ENCODE peak calls at places on chromosomes 3 and 15, in ten cellular contexts. One of them, this sample, is unnamed.

GRCh38 chr15:52247032-52247431 is 48.6 kb downstream of the MYO5C start:
- DNase-seq in ovary: no peak
- DNase-seq in activated T-helper 1 cell treated with anti-CD3 and anti-CD28 coated beads, Interleukin-2, amount 50 U/mL, for 16 hours: no peak
- DNase-seq in stimulated activated CD4-positive, alpha-beta T cell treated with anti-CD3 and anti-CD28 coated beads, Interleukin-1b, Interleukin-23, amount 100 ng/mL, for 48 hours: no peak
- DNase-seq in NCI-H748 treated with DMSO at 0.1 percent for 48 hours: no peak
- DNase-seq in GM12892: no peak
- DNase-seq in H7: no peak
- DNase-seq in hypothalamus: no peak
- DNase-seq in tibial artery: no peak
- DNase-seq in NCI-H1105: no peak
- DNase-seq in this sample: peak; percentile 85

GRCh38 chr3:190000187-190000860 is 120.4 kb downstream of the P3H2 start:
- DNase-seq in ovary: no peak
- DNase-seq in activated T-helper 1 cell treated with anti-CD3 and anti-CD28 coated beads, Interleukin-2, amount 50 U/mL, for 16 hours: no peak
- DNase-seq in stimulated activated CD4-positive, alpha-beta T cell treated with anti-CD3 and anti-CD28 coated beads, Interleukin-1b, Interleukin-23, amount 100 ng/mL, for 48 hours: no peak
- DNase-seq in NCI-H748 treated with DMSO at 0.1 percent for 48 hours: no peak
- DNase-seq in GM12892: no peak
- DNase-seq in H7: no peak
- DNase-seq in hypothalamus: no peak
- DNase-seq in tibial artery: no peak
- DNase-seq in NCI-H1105: no peak
- DNase-seq in this sample: no peak

GRCh38 chr3:32421991-32422859 is 30.6 kb downstream of the CMTM7 start:
- DNase-seq in ovary: peak; percentile 77
- DNase-seq in activated T-helper 1 cell treated with anti-CD3 and anti-CD28 coated beads, Interleukin-2, amount 50 U/mL, for 16 hours: no peak
- DNase-seq in stimulated activated CD4-positive, alpha-beta T cell treated with anti-CD3 and anti-CD28 coated beads, Interleukin-1b, Interleukin-23, amount 100 ng/mL, for 48 hours: no peak
- DNase-seq in NCI-H748 treated with DMSO at 0.1 percent for 48 hours: peak; percentile 40
- DNase-seq in GM12892: no peak
- DNase-seq in H7: no peak
- DNase-seq in hypothalamus: peak; percentile 43
- DNase-seq in tibial artery: peak; percentile 96
- DNase-seq in NCI-H1105: peak; percentile 61
- DNase-seq in this sample: peak; percentile 75

GRCh38 chr3:113436794-113437193 is 4.5 kb downstream of the CFAP44 start:
- DNase-seq in ovary: no peak
- DNase-seq in activated T-helper 1 cell treated with anti-CD3 and anti-CD28 coated beads, Interleukin-2, amount 50 U/mL, for 16 hours: no peak
- DNase-seq in stimulated activated CD4-positive, alpha-beta T cell treated with anti-CD3 and anti-CD28 coated beads, Interleukin-1b, Interleukin-23, amount 100 ng/mL, for 48 hours: peak; percentile 3
- DNase-seq in NCI-H748 treated with DMSO at 0.1 percent for 48 hours: no peak
- DNase-seq in GM12892: no peak
- DNase-seq in H7: no peak
- DNase-seq in hypothalamus: no peak
- DNase-seq in tibial artery: no peak
- DNase-seq in NCI-H1105: no peak
- DNase-seq in this sample: peak; percentile 67

GRCh38 chr3:193788189-193788946 is 195.4 kb downstream of the OPA1 start:
- DNase-seq in ovary: peak; percentile 57
- DNase-seq in activated T-helper 1 cell treated with anti-CD3 and anti-CD28 coated beads, Interleukin-2, amount 50 U/mL, for 16 hours: no peak
- DNase-seq in stimulated activated CD4-positive, alpha-beta T cell treated with anti-CD3 and anti-CD28 coated beads, Interleukin-1b, Interleukin-23, amount 100 ng/mL, for 48 hours: peak; percentile 28
- DNase-seq in NCI-H748 treated with DMSO at 0.1 percent for 48 hours: peak; percentile 58
- DNase-seq in GM12892: peak; percentile 84
- DNase-seq in H7: peak; percentile 87
- DNase-seq in hypothalamus: peak; percentile 33
- DNase-seq in tibial artery: no peak
- DNase-seq in NCI-H1105: peak; percentile 57
- DNase-seq in this sample: no peak

GRCh38 chr3:189677667-189678066 is 46.5 kb downstream of the TP63 start:
- DNase-seq in ovary: no peak
- DNase-seq in activated T-helper 1 cell treated with anti-CD3 and anti-CD28 coated beads, Interleukin-2, amount 50 U/mL, for 16 hours: no peak
- DNase-seq in stimulated activated CD4-positive, alpha-beta T cell treated with anti-CD3 and anti-CD28 coated beads, Interleukin-1b, Interleukin-23, amount 100 ng/mL, for 48 hours: no peak
- DNase-seq in NCI-H748 treated with DMSO at 0.1 percent for 48 hours: no peak
- DNase-seq in GM12892: no peak
- DNase-seq in H7: no peak
- DNase-seq in hypothalamus: no peak
- DNase-seq in tibial artery: no peak
- DNase-seq in NCI-H1105: no peak
- DNase-seq in this sample: no peak

GRCh38 chr3:102224171-102224570 is 210.6 kb upstream of the ZPLD1 start:
- DNase-seq in ovary: no peak
- DNase-seq in activated T-helper 1 cell treated with anti-CD3 and anti-CD28 coated beads, Interleukin-2, amount 50 U/mL, for 16 hours: no peak
- DNase-seq in stimulated activated CD4-positive, alpha-beta T cell treated with anti-CD3 and anti-CD28 coated beads, Interleukin-1b, Interleukin-23, amount 100 ng/mL, for 48 hours: no peak
- DNase-seq in NCI-H748 treated with DMSO at 0.1 percent for 48 hours: no peak
- DNase-seq in GM12892: no peak
- DNase-seq in H7: no peak
- DNase-seq in hypothalamus: no peak
- DNase-seq in tibial artery: no peak
- DNase-seq in NCI-H1105: no peak
- DNase-seq in this sample: no peak

GRCh38 chr3:16378920-16379319 is 113.9 kb downstream of the OXNAD1 start:
- DNase-seq in ovary: no peak
- DNase-seq in activated T-helper 1 cell treated with anti-CD3 and anti-CD28 coated beads, Interleukin-2, amount 50 U/mL, for 16 hours: no peak
- DNase-seq in stimulated activated CD4-positive, alpha-beta T cell treated with anti-CD3 and anti-CD28 coated beads, Interleukin-1b, Interleukin-23, amount 100 ng/mL, for 48 hours: peak; percentile 21
- DNase-seq in NCI-H748 treated with DMSO at 0.1 percent for 48 hours: no peak
- DNase-seq in GM12892: no peak
- DNase-seq in H7: no peak
- DNase-seq in hypothalamus: no peak
- DNase-seq in tibial artery: no peak
- DNase-seq in NCI-H1105: no peak
- DNase-seq in this sample: peak; percentile 64

GRCh38 chr15:28929200-28929599 is 43.4 kb downstream of the APBA2 start:
- DNase-seq in ovary: no peak
- DNase-seq in activated T-helper 1 cell treated with anti-CD3 and anti-CD28 coated beads, Interleukin-2, amount 50 U/mL, for 16 hours: no peak
- DNase-seq in stimulated activated CD4-positive, alpha-beta T cell treated with anti-CD3 and anti-CD28 coated beads, Interleukin-1b, Interleukin-23, amount 100 ng/mL, for 48 hours: no peak
- DNase-seq in NCI-H748 treated with DMSO at 0.1 percent for 48 hours: no peak
- DNase-seq in GM12892: no peak
- DNase-seq in H7: peak; percentile 13
- DNase-seq in hypothalamus: no peak
- DNase-seq in tibial artery: peak; percentile 10
- DNase-seq in NCI-H1105: no peak
- DNase-seq in this sample: no peak

GRCh38 chr15:82294061-82294690 is 31.6 kb downstream of the SAXO2 start:
- DNase-seq in ovary: no peak
- DNase-seq in activated T-helper 1 cell treated with anti-CD3 and anti-CD28 coated beads, Interleukin-2, amount 50 U/mL, for 16 hours: no peak
- DNase-seq in stimulated activated CD4-positive, alpha-beta T cell treated with anti-CD3 and anti-CD28 coated beads, Interleukin-1b, Interleukin-23, amount 100 ng/mL, for 48 hours: no peak
- DNase-seq in NCI-H748 treated with DMSO at 0.1 percent for 48 hours: no peak
- DNase-seq in GM12892: no peak
- DNase-seq in H7: peak; percentile 59
- DNase-seq in hypothalamus: no peak
- DNase-seq in tibial artery: no peak
- DNase-seq in NCI-H1105: no peak
- DNase-seq in this sample: no peak

GRCh38 chr3:147797095-147797494 is 387.9 kb downstream of the ZIC1 start:
- DNase-seq in ovary: no peak
- DNase-seq in activated T-helper 1 cell treated with anti-CD3 and anti-CD28 coated beads, Interleukin-2, amount 50 U/mL, for 16 hours: no peak
- DNase-seq in stimulated activated CD4-positive, alpha-beta T cell treated with anti-CD3 and anti-CD28 coated beads, Interleukin-1b, Interleukin-23, amount 100 ng/mL, for 48 hours: no peak
- DNase-seq in NCI-H748 treated with DMSO at 0.1 percent for 48 hours: peak; percentile 24
- DNase-seq in GM12892: no peak
- DNase-seq in H7: no peak
- DNase-seq in hypothalamus: no peak
- DNase-seq in tibial artery: no peak
- DNase-seq in NCI-H1105: peak; percentile 93
- DNase-seq in this sample: no peak

GRCh38 chr3:143002083-143002712 is 828 bp downstream of the U2SURP start:
- DNase-seq in ovary: no peak
- DNase-seq in activated T-helper 1 cell treated with anti-CD3 and anti-CD28 coated beads, Interleukin-2, amount 50 U/mL, for 16 hours: no peak
- DNase-seq in stimulated activated CD4-positive, alpha-beta T cell treated with anti-CD3 and anti-CD28 coated beads, Interleukin-1b, Interleukin-23, amount 100 ng/mL, for 48 hours: peak; percentile 17
- DNase-seq in NCI-H748 treated with DMSO at 0.1 percent for 48 hours: no peak
- DNase-seq in GM12892: no peak
- DNase-seq in H7: peak; percentile 43
- DNase-seq in hypothalamus: no peak
- DNase-seq in tibial artery: no peak
- DNase-seq in NCI-H1105: no peak
- DNase-seq in this sample: peak; percentile 10

GRCh38 chr3:48960841-48961413 is 29.1 kb upstream of the P4HTM start:
- DNase-seq in ovary: no peak
- DNase-seq in activated T-helper 1 cell treated with anti-CD3 and anti-CD28 coated beads, Interleukin-2, amount 50 U/mL, for 16 hours: no peak
- DNase-seq in stimulated activated CD4-positive, alpha-beta T cell treated with anti-CD3 and anti-CD28 coated beads, Interleukin-1b, Interleukin-23, amount 100 ng/mL, for 48 hours: no peak
- DNase-seq in NCI-H748 treated with DMSO at 0.1 percent for 48 hours: no peak
- DNase-seq in GM12892: no peak
- DNase-seq in H7: no peak
- DNase-seq in hypothalamus: no peak
- DNase-seq in tibial artery: no peak
- DNase-seq in NCI-H1105: no peak
- DNase-seq in this sample: no peak

GRCh38 chr15:97745481-97746071 is 214.9 kb upstream of the ARRDC4 start:
- DNase-seq in ovary: no peak
- DNase-seq in activated T-helper 1 cell treated with anti-CD3 and anti-CD28 coated beads, Interleukin-2, amount 50 U/mL, for 16 hours: no peak
- DNase-seq in stimulated activated CD4-positive, alpha-beta T cell treated with anti-CD3 and anti-CD28 coated beads, Interleukin-1b, Interleukin-23, amount 100 ng/mL, for 48 hours: peak; percentile 2
- DNase-seq in NCI-H748 treated with DMSO at 0.1 percent for 48 hours: peak; percentile 28
- DNase-seq in GM12892: no peak
- DNase-seq in H7: peak; percentile 46
- DNase-seq in hypothalamus: no peak
- DNase-seq in tibial artery: no peak
- DNase-seq in NCI-H1105: no peak
- DNase-seq in this sample: no peak

GRCh38 chr15:70504305-70504951 is 258.9 kb downstream of the UACA start:
- DNase-seq in ovary: peak; percentile 77
- DNase-seq in activated T-helper 1 cell treated with anti-CD3 and anti-CD28 coated beads, Interleukin-2, amount 50 U/mL, for 16 hours: no peak
- DNase-seq in stimulated activated CD4-positive, alpha-beta T cell treated with anti-CD3 and anti-CD28 coated beads, Interleukin-1b, Interleukin-23, amount 100 ng/mL, for 48 hours: peak; percentile 62
- DNase-seq in NCI-H748 treated with DMSO at 0.1 percent for 48 hours: no peak
- DNase-seq in GM12892: peak; percentile 68
- DNase-seq in H7: no peak
- DNase-seq in hypothalamus: no peak
- DNase-seq in tibial artery: peak; percentile 83
- DNase-seq in NCI-H1105: no peak
- DNase-seq in this sample: peak; percentile 39

GRCh38 chr3:185936814-185937688 is 763 bp downstream of the TRA2B start:
- DNase-seq in ovary: peak; percentile 93
- DNase-seq in activated T-helper 1 cell treated with anti-CD3 and anti-CD28 coated beads, Interleukin-2, amount 50 U/mL, for 16 hours: peak; percentile 73
- DNase-seq in stimulated activated CD4-positive, alpha-beta T cell treated with anti-CD3 and anti-CD28 coated beads, Interleukin-1b, Interleukin-23, amount 100 ng/mL, for 48 hours: peak; percentile 89
- DNase-seq in NCI-H748 treated with DMSO at 0.1 percent for 48 hours: peak; percentile 30
- DNase-seq in GM12892: peak; percentile 52
- DNase-seq in H7: peak; percentile 86
- DNase-seq in hypothalamus: peak; percentile 80
- DNase-seq in tibial artery: peak; percentile 93
- DNase-seq in NCI-H1105: peak; percentile 94
- DNase-seq in this sample: peak; percentile 77

This sample was measured in HFFc6.